ENCODE peak calls at places on chromosomes 2 and 18, in nine cellular contexts. One of them, this sample, is unnamed.
A peak's percentile ranks its signal among the peaks of the same experiment; 100 is the strongest.

GRCh38 chr2:45793564-45793963 is 142.1 kb downstream of the PRKCE start:
- DNase-seq in adrenal gland: peak; percentile 45
- DNase-seq in esophagus squamous epithelium: no peak
- DNase-seq in sigmoid colon: no peak
- DNase-seq in transverse colon: no peak
- DNase-seq in left lung: no peak
- DNase-seq in upper lobe of right lung: no peak
- DNase-seq in IMR-90: no peak
- DNase-seq in CD8-positive, alpha-beta T cell: no peak
- DNase-seq in this sample: no peak

GRCh38 chr18:74819433-74820059 is 221.9 kb downstream of the ZNF407 start:
- DNase-seq in esophagus squamous epithelium: no peak
- DNase-seq in sigmoid colon: no peak
- DNase-seq in adrenal gland: no peak
- DNase-seq in CD8-positive, alpha-beta T cell: no peak
- DNase-seq in IMR-90: no peak
- DNase-seq in transverse colon: no peak
- DNase-seq in left lung: no peak
- DNase-seq in upper lobe of right lung: no peak
- DNase-seq in this sample: no peak

GRCh38 chr18:73975266-73975665 is 172.4 kb downstream of the FBXO15 start:
- DNase-seq in upper lobe of right lung: no peak
- DNase-seq in sigmoid colon: no peak
- DNase-seq in adrenal gland: no peak
- DNase-seq in esophagus squamous epithelium: no peak
- DNase-seq in IMR-90: peak; percentile 31
- DNase-seq in CD8-positive, alpha-beta T cell: no peak
- DNase-seq in left lung: no peak
- DNase-seq in transverse colon: no peak
- DNase-seq in this sample: no peak

GRCh38 chr2:224884188-224884587 is 158.1 kb downstream of the DOCK10 start:
- DNase-seq in left lung: no peak
- DNase-seq in IMR-90: peak; percentile 35
- DNase-seq in esophagus squamous epithelium: no peak
- DNase-seq in CD8-positive, alpha-beta T cell: no peak
- DNase-seq in adrenal gland: no peak
- DNase-seq in upper lobe of right lung: no peak
- DNase-seq in sigmoid colon: no peak
- DNase-seq in transverse colon: no peak
- DNase-seq in this sample: no peak

GRCh38 chr2:30663806-30664205 is 143.4 kb downstream of the CAPN13 start:
- DNase-seq in transverse colon: no peak
- DNase-seq in adrenal gland: no peak
- DNase-seq in upper lobe of right lung: no peak
- DNase-seq in sigmoid colon: no peak
- DNase-seq in IMR-90: no peak
- DNase-seq in left lung: no peak
- DNase-seq in esophagus squamous epithelium: no peak
- DNase-seq in CD8-positive, alpha-beta T cell: no peak
- DNase-seq in this sample: no peak

GRCh38 chr2:54866868-54867267 is 143.4 kb downstream of the EML6 start:
- DNase-seq in transverse colon: no peak
- DNase-seq in adrenal gland: no peak
- DNase-seq in IMR-90: no peak
- DNase-seq in sigmoid colon: no peak
- DNase-seq in esophagus squamous epithelium: no peak
- DNase-seq in left lung: no peak
- DNase-seq in upper lobe of right lung: no peak
- DNase-seq in CD8-positive, alpha-beta T cell: no peak
- DNase-seq in this sample: no peak

GRCh38 chr2:222499226-222499625 is 74.9 kb downstream of the SGPP2 start:
- DNase-seq in upper lobe of right lung: no peak
- DNase-seq in adrenal gland: no peak
- DNase-seq in transverse colon: no peak
- DNase-seq in CD8-positive, alpha-beta T cell: no peak
- DNase-seq in sigmoid colon: no peak
- DNase-seq in left lung: no peak
- DNase-seq in IMR-90: no peak
- DNase-seq in esophagus squamous epithelium: no peak
- DNase-seq in this sample: no peak

GRCh38 chr2:11697103-11697871 is 27.3 kb upstream of the NTSR2 start:
- DNase-seq in esophagus squamous epithelium: no peak
- DNase-seq in transverse colon: no peak
- DNase-seq in adrenal gland: no peak
- DNase-seq in upper lobe of right lung: peak; percentile 75
- DNase-seq in left lung: no peak
- DNase-seq in sigmoid colon: peak; percentile 84
- DNase-seq in CD8-positive, alpha-beta T cell: no peak
- DNase-seq in IMR-90: peak; percentile 71
- DNase-seq in this sample: peak; percentile 44

GRCh38 chr2:241011296-241011600 is 12.8 kb downstream of the SNED1 start:
- DNase-seq in sigmoid colon: peak; percentile 46
- DNase-seq in esophagus squamous epithelium: no peak
- DNase-seq in CD8-positive, alpha-beta T cell: peak; percentile 2
- DNase-seq in adrenal gland: no peak
- DNase-seq in transverse colon: no peak
- DNase-seq in left lung: no peak
- DNase-seq in IMR-90: no peak
- DNase-seq in upper lobe of right lung: no peak
- DNase-seq in this sample: no peak

GRCh38 chr2:45930396-45930792 is 278.9 kb downstream of the PRKCE start:
- DNase-seq in esophagus squamous epithelium: no peak
- DNase-seq in sigmoid colon: no peak
- DNase-seq in adrenal gland: no peak
- DNase-seq in transverse colon: no peak
- DNase-seq in upper lobe of right lung: no peak
- DNase-seq in left lung: no peak
- DNase-seq in CD8-positive, alpha-beta T cell: no peak
- DNase-seq in IMR-90: peak; percentile 74
- DNase-seq in this sample: no peak

GRCh38 chr2:160246356-160246755 is 46.3 kb upstream of the ITGB6 start:
- DNase-seq in sigmoid colon: no peak
- DNase-seq in adrenal gland: no peak
- DNase-seq in transverse colon: no peak
- DNase-seq in esophagus squamous epithelium: no peak
- DNase-seq in IMR-90: peak; percentile 63
- DNase-seq in CD8-positive, alpha-beta T cell: no peak
- DNase-seq in left lung: no peak
- DNase-seq in upper lobe of right lung: no peak
- DNase-seq in this sample: no peak

GRCh38 chr2:170235860-170236638 is 58.1 kb downstream of the MYO3B start:
- DNase-seq in esophagus squamous epithelium: no peak
- DNase-seq in sigmoid colon: no peak
- DNase-seq in upper lobe of right lung: no peak
- DNase-seq in left lung: no peak
- DNase-seq in IMR-90: peak; percentile 54
- DNase-seq in transverse colon: no peak
- DNase-seq in adrenal gland: peak; percentile 44
- DNase-seq in CD8-positive, alpha-beta T cell: no peak
- DNase-seq in this sample: no peak

GRCh38 chr2:66901344-66901743 is 466.4 kb downstream of the MEIS1 start:
- DNase-seq in CD8-positive, alpha-beta T cell: no peak
- DNase-seq in upper lobe of right lung: no peak
- DNase-seq in transverse colon: no peak
- DNase-seq in sigmoid colon: no peak
- DNase-seq in esophagus squamous epithelium: no peak
- DNase-seq in adrenal gland: no peak
- DNase-seq in IMR-90: no peak
- DNase-seq in left lung: no peak
- DNase-seq in this sample: no peak

GRCh38 chr2:218871345-218872302 is 9.0 kb upstream of the WNT10A start:
- DNase-seq in sigmoid colon: no peak
- DNase-seq in adrenal gland: no peak
- DNase-seq in upper lobe of right lung: no peak
- DNase-seq in esophagus squamous epithelium: no peak
- DNase-seq in left lung: no peak
- DNase-seq in transverse colon: no peak
- DNase-seq in CD8-positive, alpha-beta T cell: no peak
- DNase-seq in IMR-90: no peak
- DNase-seq in this sample: no peak

GRCh38 chr2:150472122-150472899 is 15.2 kb downstream of the RND3 start:
- DNase-seq in transverse colon: peak; percentile 71
- DNase-seq in sigmoid colon: peak; percentile 68
- DNase-seq in upper lobe of right lung: no peak
- DNase-seq in IMR-90: peak; percentile 87
- DNase-seq in adrenal gland: peak; percentile 58
- DNase-seq in left lung: no peak
- DNase-seq in CD8-positive, alpha-beta T cell: no peak
- DNase-seq in esophagus squamous epithelium: no peak
- DNase-seq in this sample: peak; percentile 51

GRCh38 chr2:179272406-179273192 is 8.0 kb upstream of the SESTD1 start:
- DNase-seq in esophagus squamous epithelium: no peak
- DNase-seq in adrenal gland: no peak
- DNase-seq in upper lobe of right lung: no peak
- DNase-seq in left lung: no peak
- DNase-seq in transverse colon: no peak
- DNase-seq in CD8-positive, alpha-beta T cell: no peak
- DNase-seq in sigmoid colon: no peak
- DNase-seq in IMR-90: peak; percentile 73
- DNase-seq in this sample: no peak

GRCh38 chr2:26724004-26724750 is 31.7 kb downstream of the KCNK3 start:
- DNase-seq in sigmoid colon: peak; percentile 86
- DNase-seq in adrenal gland: peak; percentile 96
- DNase-seq in transverse colon: peak; percentile 61
- DNase-seq in esophagus squamous epithelium: no peak
- DNase-seq in upper lobe of right lung: peak; percentile 85
- DNase-seq in CD8-positive, alpha-beta T cell: no peak
- DNase-seq in IMR-90: peak; percentile 80
- DNase-seq in left lung: no peak
- DNase-seq in this sample: peak; percentile 58

GRCh38 chr2:192775461-192776262 is 580.9 kb upstream of the TMEFF2 start:
- DNase-seq in sigmoid colon: no peak
- DNase-seq in left lung: no peak
- DNase-seq in IMR-90: no peak
- DNase-seq in transverse colon: no peak
- DNase-seq in upper lobe of right lung: no peak
- DNase-seq in CD8-positive, alpha-beta T cell: no peak
- DNase-seq in adrenal gland: no peak
- DNase-seq in esophagus squamous epithelium: no peak
- DNase-seq in this sample: no peak

GRCh38 chr2:46914578-46915230 is 902 bp downstream of the MCFD2 start:
- DNase-seq in upper lobe of right lung: no peak
- DNase-seq in left lung: no peak
- DNase-seq in adrenal gland: no peak
- DNase-seq in esophagus squamous epithelium: no peak
- DNase-seq in CD8-positive, alpha-beta T cell: no peak
- DNase-seq in sigmoid colon: no peak
- DNase-seq in transverse colon: no peak
- DNase-seq in IMR-90: no peak
- DNase-seq in this sample: no peak

GRCh38 chr2:196459539-196459938 is 180.0 kb upstream of the CCDC150 start:
- DNase-seq in adrenal gland: no peak
- DNase-seq in CD8-positive, alpha-beta T cell: no peak
- DNase-seq in esophagus squamous epithelium: no peak
- DNase-seq in left lung: no peak
- DNase-seq in sigmoid colon: no peak
- DNase-seq in upper lobe of right lung: no peak
- DNase-seq in IMR-90: peak; percentile 55
- DNase-seq in transverse colon: no peak
- DNase-seq in this sample: no peak

GRCh38 chr2:121480826-121481225 is 49.9 kb upstream of the RNU4ATAC start:
- DNase-seq in esophagus squamous epithelium: no peak
- DNase-seq in adrenal gland: no peak
- DNase-seq in left lung: no peak
- DNase-seq in transverse colon: no peak
- DNase-seq in IMR-90: peak; percentile 92
- DNase-seq in upper lobe of right lung: no peak
- DNase-seq in CD8-positive, alpha-beta T cell: no peak
- DNase-seq in sigmoid colon: peak; percentile 74
- DNase-seq in this sample: no peak

GRCh38 chr2:128308889-128309288 is 9.8 kb downstream of the HS6ST1 start:
- DNase-seq in IMR-90: no peak
- DNase-seq in CD8-positive, alpha-beta T cell: no peak
- DNase-seq in adrenal gland: no peak
- DNase-seq in upper lobe of right lung: peak; percentile 30
- DNase-seq in transverse colon: no peak
- DNase-seq in left lung: peak; percentile 36
- DNase-seq in sigmoid colon: no peak
- DNase-seq in esophagus squamous epithelium: no peak
- DNase-seq in this sample: peak; percentile 3
- H3K4me1 ChIP-seq in IMR-90: peaks cover 82% of the 10 kb centered on the region
- H3K4me1 ChIP-seq in CD8-positive, alpha-beta T cell: peaks cover 2% of the 10 kb centered on the region
- H3K4me1 ChIP-seq in adrenal gland: peaks cover 99% of the 10 kb centered on the region
- H3K4me1 ChIP-seq in upper lobe of right lung: peaks cover 64% of the 10 kb centered on the region
- H3K4me1 ChIP-seq in transverse colon: peaks cover 48% of the 10 kb centered on the region
- H3K4me1 ChIP-seq in left lung: peaks cover 56% of the 10 kb centered on the region
- H3K4me1 ChIP-seq in sigmoid colon: no peaks in the 10 kb centered on the region
- H3K4me1 ChIP-seq in esophagus squamous epithelium: peaks cover 100% of the 10 kb centered on the region
- H3K4me1 ChIP-seq in this sample: peaks cover 90% of the 10 kb centered on the region

GRCh38 chr18:78160961-78161656 is 818.5 kb upstream of the SALL3 start:
- DNase-seq in esophagus squamous epithelium: no peak
- DNase-seq in CD8-positive, alpha-beta T cell: no peak
- DNase-seq in adrenal gland: peak; percentile 43
- DNase-seq in transverse colon: no peak
- DNase-seq in upper lobe of right lung: no peak
- DNase-seq in IMR-90: no peak
- DNase-seq in left lung: no peak
- DNase-seq in sigmoid colon: no peak
- DNase-seq in this sample: no peak
- H3K4me1 ChIP-seq in esophagus squamous epithelium: peaks cover 16% of the 10 kb centered on the region
- H3K4me1 ChIP-seq in CD8-positive, alpha-beta T cell: no peaks in the 10 kb centered on the region
- H3K4me1 ChIP-seq in adrenal gland: peaks cover 2% of the 10 kb centered on the region
- H3K4me1 ChIP-seq in transverse colon: no peaks in the 10 kb centered on the region
- H3K4me1 ChIP-seq in upper lobe of right lung: no peaks in the 10 kb centered on the region
- H3K4me1 ChIP-seq in IMR-90: no peaks in the 10 kb centered on the region
- H3K4me1 ChIP-seq in left lung: no peaks in the 10 kb centered on the region
- H3K4me1 ChIP-seq in sigmoid colon: no peaks in the 10 kb centered on the region
- H3K4me1 ChIP-seq in this sample: no peaks in the 10 kb centered on the region

DNA sequence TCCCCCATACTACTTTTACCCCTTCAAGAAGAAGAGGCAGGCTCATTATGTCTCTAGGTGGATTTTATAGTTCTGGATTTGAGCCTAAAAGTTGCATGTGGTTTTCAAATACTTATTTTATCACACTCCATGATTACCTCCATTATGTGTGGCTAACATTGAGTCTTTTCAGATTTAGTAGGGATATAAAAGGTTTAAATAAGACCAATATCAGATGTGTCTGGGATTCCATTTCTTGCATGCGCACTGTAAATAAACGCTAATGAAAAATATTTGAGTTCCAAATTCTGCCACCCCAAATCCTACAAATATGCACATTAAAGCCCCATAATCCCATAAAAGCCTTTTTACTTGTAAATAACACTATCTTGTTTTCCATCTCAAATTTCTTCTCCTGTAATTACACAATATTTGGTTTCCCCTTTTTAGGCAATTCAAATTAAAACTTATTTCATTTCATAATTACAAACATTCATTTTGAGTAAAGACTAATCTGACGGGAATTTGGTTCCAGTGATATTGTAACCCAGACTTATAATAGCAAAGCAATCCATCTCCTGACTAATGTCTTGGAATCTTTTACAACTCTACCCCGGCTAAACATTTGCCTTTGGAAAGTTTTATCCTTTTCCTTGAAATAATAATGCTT is 600.0 kb downstream of the SLC4A3 start:
- DNase-seq in sigmoid colon: no peak
- DNase-seq in left lung: no peak
- DNase-seq in upper lobe of right lung: no peak
- DNase-seq in IMR-90: peak; percentile 81
- DNase-seq in transverse colon: no peak
- DNase-seq in adrenal gland: no peak
- DNase-seq in esophagus squamous epithelium: no peak
- DNase-seq in CD8-positive, alpha-beta T cell: no peak
- DNase-seq in this sample: no peak
- H3K4me1 ChIP-seq in sigmoid colon: no peaks in the 10 kb centered on the region
- H3K4me1 ChIP-seq in left lung: no peaks in the 10 kb centered on the region
- H3K4me1 ChIP-seq in upper lobe of right lung: no peaks in the 10 kb centered on the region
- H3K4me1 ChIP-seq in IMR-90: peaks cover 18% of the 10 kb centered on the region
- H3K4me1 ChIP-seq in transverse colon: no peaks in the 10 kb centered on the region
- H3K4me1 ChIP-seq in adrenal gland: no peaks in the 10 kb centered on the region
- H3K4me1 ChIP-seq in esophagus squamous epithelium: peaks cover 37% of the 10 kb centered on the region
- H3K4me1 ChIP-seq in CD8-positive, alpha-beta T cell: no peaks in the 10 kb centered on the region
- H3K4me1 ChIP-seq in this sample: no peaks in the 10 kb centered on the region

GRCh38 chr18:79403723-79404566 is 8.2 kb downstream of the NFATC1 start:
- DNase-seq in left lung: no peak
- DNase-seq in upper lobe of right lung: peak; percentile 48
- DNase-seq in transverse colon: no peak
- DNase-seq in esophagus squamous epithelium: no peak
- DNase-seq in CD8-positive, alpha-beta T cell: no peak
- DNase-seq in adrenal gland: no peak
- DNase-seq in sigmoid colon: no peak
- DNase-seq in IMR-90: no peak
- DNase-seq in this sample: peak; percentile 9
- H3K4me1 ChIP-seq in left lung: peaks cover 66% of the 10 kb centered on the region
- H3K4me1 ChIP-seq in upper lobe of right lung: peaks cover 49% of the 10 kb centered on the region
- H3K4me1 ChIP-seq in transverse colon: peaks cover 38% of the 10 kb centered on the region
- H3K4me1 ChIP-seq in esophagus squamous epithelium: peaks cover 72% of the 10 kb centered on the region
- H3K4me1 ChIP-seq in CD8-positive, alpha-beta T cell: peaks cover 65% of the 10 kb centered on the region
- H3K4me1 ChIP-seq in adrenal gland: peaks cover 33% of the 10 kb centered on the region
- H3K4me1 ChIP-seq in sigmoid colon: no peaks in the 10 kb centered on the region
- H3K4me1 ChIP-seq in IMR-90: peaks cover 1% of the 10 kb centered on the region
- H3K4me1 ChIP-seq in this sample: peaks cover 60% of the 10 kb centered on the region

This sample was measured in left ventricle myocardium inferior.